ENCODE peak calls at places on chromosomes 12 and 14, in four cellular contexts. P is ovary, A is spleen, U is nephron progenitor cell. K is an unnamed sample.
A peak's percentile ranks its signal among the peaks of the same experiment; 100 is the strongest.

GRCh38 chr12:66647034-66647691 is 31.7 kb downstream of the GRIP1 start:
- DNase-seq in P (no peak), A (no peak), U (no peak), K (no peak)

GRCh38 chr14:92969470-92970232 is 46.7 kb downstream of the CHGA start:
- DNase-seq in P (no peak), U (no peak), A (peak; percentile 64), K (peak; percentile 87)

GRCh38 chr12:46134205-46134811 is 134.5 kb downstream of the SLC38A1 start:
- DNase-seq in A (no peak), U (no peak), P (no peak), K (no peak)

GRCh38 chr14:77804592-77804991 is 4.7 kb downstream of the ADCK1 start:
- DNase-seq in A (no peak), U (no peak), P (no peak), K (peak; percentile 39)

GRCh38 chr12:12733118-12733517 is 15.9 kb downstream of the CDKN1B start:
- DNase-seq in U (no peak), P (no peak), A (no peak), K (no peak)

GRCh38 chr12:91225316-91225715 is 42.7 kb upstream of the DCN start:
- DNase-seq in A (no peak), U (no peak), P (no peak), K (no peak)

GRCh38 chr12:116222358-116222757 is 55.1 kb downstream of the MED13L start:
- DNase-seq in U (no peak), P (peak; percentile 90), A (no peak), K (no peak)

GRCh38 chr12:109727039-109727723 is 13.6 kb downstream of the FAM222A start:
- DNase-seq in P (peak; percentile 20), U (no peak), A (peak; percentile 51), K (peak; percentile 58)

GRCh38 chr12:43318002-43318401 is 234.0 kb downstream of the ADAMTS20 start:
- DNase-seq in A (no peak), P (no peak), U (no peak), K (no peak)

GRCh38 chr12:47838286-47838931 is 18.7 kb upstream of the HDAC7 start:
- DNase-seq in U (peak; percentile 50), P (peak; percentile 64), A (no peak), K (no peak)

GRCh38 chr12:49089831-49090773 is 4.5 kb downstream of the DHH start:
- DNase-seq in A (peak; percentile 87), U (peak; percentile 56), P (peak; percentile 52), K (no peak)

GRCh38 chr14:102150083-102150482 is 10.4 kb downstream of the WDR20 start:
- DNase-seq in A (no peak), P (no peak), U (no peak), K (no peak)

GRCh38 chr12:123713398-123714301 is 1.5 kb downstream of the ATP6V0A2 start:
- DNase-seq in A (no peak), U (no peak), P (no peak), K (no peak)

GRCh38 chr12:111435661-111436201 is 30.0 kb downstream of the SH2B3 start:
- DNase-seq in A (peak; percentile 87), U (no peak), P (no peak), K (no peak)

GRCh38 chr12:13347241-13348043 is 150.9 kb downstream of the EMP1 start:
- DNase-seq in U (no peak), P (no peak), A (no peak), K (no peak)

GRCh38 chr12:27549801-27550652 is 26.0 kb downstream of the PPFIBP1 start:
- DNase-seq in U (peak; percentile 33), P (peak; percentile 90), A (no peak), K (no peak)

GRCh38 chr12:28963554-28963953 is 185.5 kb upstream of the FAR2 start:
- DNase-seq in A (no peak), U (no peak), P (no peak), K (no peak)

DNA sequence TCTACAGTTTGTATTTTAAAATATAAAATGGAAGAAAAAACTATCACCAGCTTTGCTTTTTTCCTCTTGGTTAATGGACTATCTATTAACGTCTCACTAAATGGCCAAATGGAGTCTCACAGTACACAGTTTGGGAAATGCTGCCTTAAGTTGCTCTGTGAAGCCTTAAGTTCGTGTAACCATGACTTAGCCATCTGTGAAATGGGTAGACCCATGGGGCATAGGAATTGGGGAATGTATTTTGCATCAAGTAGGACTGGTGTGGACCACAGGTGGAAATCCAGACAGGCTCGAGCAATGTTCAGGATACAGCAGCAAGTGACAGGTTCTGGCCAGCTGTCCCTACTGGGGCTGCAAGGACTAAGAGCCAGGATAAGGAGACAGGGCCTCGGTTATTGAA is 4.8 kb downstream of the P2RX7 start:
- DNase-seq in P (no peak), U (no peak), A (no peak), K (no peak)
- TF ChIP-seq CTCF in P (no peak), U (no peak), A (no peak), K (no peak)

GRCh38 chr12:6840428-6841138 is at the start of gene GNB3:
- DNase-seq in P (no peak), U (no peak), A (no peak), K (no peak)

GRCh38 chr12:6841139-6841515 is 402 bp downstream of the GNB3 start:
- DNase-seq in A (no peak), U (no peak), P (no peak), K (no peak)

GRCh38 chr12:6845395-6845794 is 4.7 kb downstream of the GNB3 start:
- DNase-seq in A (peak; percentile 71), U (no peak), P (no peak), K (no peak)

GRCh38 chr12:6842075-6842474 is 1.4 kb downstream of the GNB3 start:
- DNase-seq in A (no peak), P (no peak), U (no peak), K (no peak)

DNA sequence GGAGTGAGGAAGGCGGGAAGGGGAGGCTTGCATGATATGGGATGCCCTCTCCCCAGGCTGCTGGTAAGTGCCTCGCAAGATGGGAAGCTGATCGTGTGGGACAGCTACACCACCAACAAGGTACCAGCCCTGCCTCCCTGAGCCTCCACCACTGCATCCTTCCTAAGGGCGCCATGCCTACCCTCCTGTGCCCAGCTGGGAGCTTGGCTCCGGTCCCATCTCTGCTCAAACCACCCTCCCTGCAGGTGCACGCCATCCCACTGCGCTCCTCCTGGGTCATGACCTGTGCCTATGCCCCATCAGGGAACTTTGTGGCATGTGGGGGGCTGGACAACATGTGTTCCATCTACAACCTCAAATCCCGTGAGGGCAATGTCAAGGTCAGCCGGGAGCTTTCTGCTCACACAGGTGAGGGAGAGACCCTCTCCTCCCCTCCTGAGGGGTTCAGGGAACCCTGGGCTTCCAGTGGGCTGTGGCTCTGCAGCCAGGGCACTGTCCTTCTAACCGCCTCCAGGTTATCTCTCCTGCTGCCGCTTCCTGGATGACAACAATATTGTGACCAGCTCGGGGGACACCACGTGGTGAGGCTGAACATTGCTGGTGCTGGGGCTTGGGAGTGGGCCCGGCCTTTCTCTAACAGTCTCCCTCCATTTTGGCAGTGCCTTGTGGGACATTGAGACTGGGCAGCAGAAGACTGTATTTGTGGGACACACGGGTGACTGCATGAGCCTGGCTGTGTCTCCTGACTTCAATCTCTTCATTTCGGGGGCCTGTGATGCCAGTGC is 2.6 kb downstream of the GNB3 start:
- DNase-seq in U (no peak), P (no peak), A (no peak), K (no peak)
- TF ChIP-seq CTCF in U (no peak), P (no peak), A (no peak), K (no peak)

GRCh38 chr12:57240926-57241555 is 9.9 kb downstream of the STAC3 start:
- DNase-seq in U (no peak), P (no peak), A (peak; percentile 82), K (peak; percentile 92)
- TF ChIP-seq CTCF in U (no peak), P (no peak), A (no peak), K (peak; percentile 20)

GRCh38 chr14:59711083-59711482 is 134.5 kb upstream of the CCDC175 start:
- DNase-seq in A (no peak), U (no peak), P (no peak), K (no peak)

GRCh38 chr14:59705245-59705644 is 128.6 kb upstream of the CCDC175 start:
- DNase-seq in U (no peak), A (no peak), P (no peak), K (no peak)

GRCh38 chr14:59705866-59706265 is 129.3 kb upstream of the CCDC175 start:
- DNase-seq in U (no peak), P (no peak), A (no peak), K (no peak)

GRCh38 chr14:59704054-59704453 is 127.4 kb upstream of the CCDC175 start:
- DNase-seq in P (no peak), U (no peak), A (no peak), K (no peak)

DNA sequence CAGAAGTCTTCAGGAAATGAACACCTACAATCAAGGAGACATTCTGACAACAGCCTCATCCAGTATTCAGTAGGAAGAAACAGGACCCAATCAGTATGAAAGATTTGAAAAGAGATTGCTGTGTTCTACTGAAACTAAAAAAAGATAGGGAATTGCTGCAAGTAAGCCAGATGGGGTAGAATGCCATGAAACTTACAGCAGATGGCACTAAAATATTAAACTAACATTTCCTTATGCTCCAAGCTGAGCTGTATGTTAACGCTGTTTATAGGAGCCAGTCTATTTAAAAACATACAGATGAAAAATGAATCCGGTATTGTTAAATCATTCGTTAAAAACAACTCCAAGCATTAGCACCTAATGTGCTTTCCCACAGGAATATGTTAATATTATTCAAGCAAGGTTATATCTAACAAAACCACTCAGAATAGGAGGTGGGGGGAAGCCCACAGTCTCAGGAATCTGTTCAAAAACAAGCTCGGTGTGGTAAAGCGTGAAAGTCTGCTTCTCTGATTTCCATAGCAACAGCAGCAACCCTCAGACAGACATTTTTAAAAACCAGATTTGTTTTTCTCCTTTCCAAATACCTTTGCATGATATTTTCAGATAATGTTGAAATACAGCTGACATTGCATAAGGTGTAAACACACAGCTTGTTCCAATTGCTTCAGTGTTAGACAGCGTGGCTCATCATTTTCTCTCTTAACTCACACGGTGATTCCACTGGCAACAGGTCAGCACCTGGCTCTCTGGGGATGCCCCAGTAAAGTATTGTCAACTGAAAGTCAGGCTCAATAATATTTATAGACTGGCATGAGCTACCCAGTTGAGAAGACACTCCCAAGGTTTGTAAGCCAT is 131.4 kb upstream of the CCDC175 start:
- DNase-seq in A (no peak), U (no peak), P (no peak), K (no peak)
- TF ChIP-seq CTCF in A (no peak), U (no peak), P (no peak), K (peak; percentile 50)

GRCh38 chr12:105378821-105379400 is 48.4 kb downstream of the C12orf75 start:
- DNase-seq in U (no peak), A (no peak), P (no peak), K (no peak)
- TF ChIP-seq CTCF in U (no peak), A (no peak), P (no peak), K (peak; percentile 74)